ENCODE peak calls at places on chromosomes 16 and 17, in seven cellular contexts. X, J, U, M, D, N and T are unnamed samples.

GRCh38 chr16:47037396-47037745 is 63.9 kb upstream of the DNAJA2 start:
- DNase-seq in N (peak), U (no peak), D (no peak), X (no peak), M (no peak), J (no peak), T (peak)

GRCh38 chr17:35749560-35750412 is 3.3 kb downstream of the GAS2L2 start:
- DNase-seq in N (peak), J (no peak), M (no peak), D (no peak), X (no peak), U (no peak), T (no peak)

GRCh38 chr17:42132941-42133340 is 10.3 kb downstream of the HSPB9 start:
- DNase-seq in N (no peak), U (no peak), D (no peak), J (peak), M (peak), X (no peak), T (no peak)

GRCh38 chr17:66518677-66519076 is 216.3 kb downstream of the PRKCA start:
- DNase-seq in N (peak), M (no peak), D (no peak), X (no peak), U (no peak), J (no peak), T (no peak)

GRCh38 chr17:75808905-75809621 is 24.5 kb downstream of the UNK start:
- DNase-seq in U (no peak), N (no peak), J (peak), X (no peak), D (no peak), M (peak), T (peak)

GRCh38 chr17:49980703-49981197 is 11.8 kb downstream of the DLX4 start:
- DNase-seq in U (no peak), X (peak), N (peak), D (no peak), M (no peak), J (no peak), T (no peak)

GRCh38 chr16:28081391-28081790 is 17.9 kb upstream of the GSG1L start:
- DNase-seq in J (no peak), D (no peak), X (no peak), U (no peak), M (no peak), N (no peak), T (no peak)

GRCh38 chr17:10121971-10122707 is 76.3 kb downstream of the GAS7 start:
- DNase-seq in U (no peak), D (no peak), X (no peak), J (no peak), M (no peak), N (no peak), T (no peak)

GRCh38 chr16:30095166-30096078 is 591 bp downstream of the YPEL3 start:
- DNase-seq in D (no peak), U (no peak), J (no peak), M (no peak), X (no peak), N (peak), T (no peak)

GRCh38 chr16:82603784-82604411 is 22.9 kb upstream of the CDH13 start:
- DNase-seq in X (no peak), N (peak), D (peak), M (peak), U (no peak), J (peak), T (no peak)

GRCh38 chr16:56362057-56362655 is 63.2 kb downstream of the AMFR start:
- DNase-seq in U (no peak), D (no peak), X (no peak), J (no peak), M (no peak), N (no peak), T (no peak)
- TF ChIP-seq POLR2AphosphoS5 in U (no peak), D (no peak), X (no peak), J (no peak), M (no peak), N (no peak), T (no peak)

DNA sequence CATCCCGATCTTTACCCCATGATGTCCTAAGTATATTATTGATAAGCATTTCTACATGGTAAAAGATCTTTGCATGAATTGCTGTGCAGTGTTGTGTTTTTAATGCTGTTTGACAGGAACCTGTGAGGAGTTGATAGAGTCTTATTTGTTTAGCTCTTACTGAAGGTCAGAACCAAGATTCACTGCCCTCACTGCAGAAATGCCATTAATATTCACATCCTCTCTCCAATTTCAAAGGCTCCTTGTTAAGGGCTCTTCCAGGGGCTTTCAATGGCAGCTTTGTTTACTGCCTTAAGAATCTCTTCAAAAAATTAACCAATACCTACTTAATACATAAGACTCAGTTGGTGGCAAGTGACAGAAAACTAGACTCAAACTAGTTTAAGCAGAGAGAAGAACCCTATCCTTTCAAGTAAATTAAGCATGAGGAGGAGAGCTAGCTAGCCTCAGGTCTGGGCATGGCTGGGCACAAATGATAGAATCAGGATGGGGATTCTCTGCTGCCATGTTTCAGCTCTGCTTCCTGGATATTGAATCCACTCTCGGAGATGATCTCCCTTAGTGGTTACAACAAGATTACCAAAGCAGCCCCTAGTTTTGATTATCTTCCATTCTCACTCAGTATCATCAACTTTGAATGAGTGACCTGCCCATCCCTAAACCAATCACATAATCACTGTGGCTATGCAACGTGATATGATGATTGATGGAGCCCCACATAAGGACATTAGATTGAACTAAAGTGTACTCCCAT is 311.8 kb downstream of the CDH11 start:
- DNase-seq in N (peak), U (no peak), D (no peak), J (no peak), X (no peak), M (no peak), T (no peak)
- TF ChIP-seq POLR2AphosphoS5 in N (no peak), U (no peak), D (no peak), J (no peak), X (no peak), M (no peak), T (no peak)

DNA sequence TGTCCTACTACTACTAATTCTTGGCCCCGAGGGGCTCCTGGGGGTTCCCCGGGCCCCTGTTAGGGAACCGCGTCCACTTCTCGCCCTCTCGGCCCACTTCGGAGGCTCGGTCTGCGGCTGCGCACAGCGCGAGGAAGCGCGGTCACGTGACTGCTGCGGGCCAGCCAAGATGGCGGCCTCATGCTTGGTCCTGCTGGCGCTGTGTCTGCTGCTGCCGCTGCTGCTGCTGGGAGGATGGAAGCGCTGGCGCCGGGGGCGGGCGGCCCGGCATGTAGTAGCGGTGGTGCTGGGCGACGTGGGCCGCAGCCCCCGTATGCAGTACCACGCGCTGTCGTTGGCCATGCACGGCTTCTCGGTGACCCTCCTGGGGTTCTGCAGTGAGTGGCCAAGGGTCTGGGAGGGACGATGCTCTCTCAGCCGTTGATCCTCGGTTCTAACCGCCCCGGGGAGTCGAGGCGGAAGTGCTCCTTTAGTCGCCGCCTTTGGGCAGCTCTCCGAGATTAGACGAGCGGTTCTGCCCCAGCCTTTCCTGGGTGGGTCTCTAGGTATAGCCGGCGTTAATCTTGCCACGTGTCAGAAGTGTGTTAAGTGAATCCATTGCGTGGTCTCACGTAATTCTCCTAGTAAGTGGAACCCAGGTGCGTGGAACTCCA is at the start of gene ALG1:
- DNase-seq in M (peak), N (peak), J (peak), D (peak), U (peak), X (no peak), T (peak)
- TF ChIP-seq POLR2AphosphoS5 in M (peak), N (peak), J (peak), D (peak), U (peak), X (peak), T (peak)

GRCh38 chr16:4947722-4948503 is 10.2 kb upstream of the SEC14L5 start:
- DNase-seq in M (no peak), U (peak), J (no peak), D (no peak), N (peak), X (no peak), T (no peak)
- TF ChIP-seq POLR2AphosphoS5 in M (no peak), U (peak), J (no peak), D (no peak), N (no peak), X (peak), T (no peak)

DNA sequence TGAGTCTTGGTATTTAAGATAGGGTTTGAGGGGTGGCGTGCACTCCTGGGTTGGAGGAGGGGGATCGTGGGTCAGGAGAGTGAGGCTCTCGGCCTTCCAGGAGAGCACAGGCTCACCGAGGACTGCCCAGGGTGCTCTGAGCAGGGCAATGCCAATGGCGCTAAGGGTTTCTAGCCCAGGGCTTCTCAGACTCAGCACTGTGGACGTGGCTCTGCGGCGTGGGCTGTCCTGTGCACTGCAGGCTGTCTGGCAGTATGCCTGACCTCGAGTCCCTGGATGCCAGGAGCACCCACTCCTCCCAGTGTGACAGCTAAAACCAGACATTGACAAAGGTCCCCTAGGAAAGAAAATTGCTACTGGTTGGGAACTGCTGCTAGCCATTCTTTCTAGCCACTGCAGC is 37.2 kb upstream of the ENDOV start:
- DNase-seq in D (no peak), X (no peak), M (no peak), U (no peak), N (no peak), J (no peak), T (no peak)
- TF ChIP-seq POLR2AphosphoS5 in D (no peak), X (no peak), M (no peak), U (no peak), N (no peak), J (no peak), T (peak)

GRCh38 chr16:824601-825000 is 24.1 kb upstream of the GNG13 start:
- DNase-seq in J (no peak), N (no peak), X (no peak), D (no peak), M (no peak), U (no peak), T (no peak)

GRCh38 chr16:827513-827912 is 27.0 kb upstream of the GNG13 start:
- DNase-seq in M (no peak), U (no peak), D (no peak), N (no peak), X (no peak), J (no peak), T (no peak)

GRCh38 chr16:824194-824593 is 23.7 kb upstream of the GNG13 start:
- DNase-seq in D (no peak), M (no peak), J (no peak), U (no peak), X (no peak), N (no peak), T (no peak)

GRCh38 chr16:822909-823297 is 22.4 kb upstream of the GNG13 start:
- DNase-seq in N (no peak), X (no peak), U (no peak), D (no peak), M (no peak), J (no peak), T (no peak)

DNA sequence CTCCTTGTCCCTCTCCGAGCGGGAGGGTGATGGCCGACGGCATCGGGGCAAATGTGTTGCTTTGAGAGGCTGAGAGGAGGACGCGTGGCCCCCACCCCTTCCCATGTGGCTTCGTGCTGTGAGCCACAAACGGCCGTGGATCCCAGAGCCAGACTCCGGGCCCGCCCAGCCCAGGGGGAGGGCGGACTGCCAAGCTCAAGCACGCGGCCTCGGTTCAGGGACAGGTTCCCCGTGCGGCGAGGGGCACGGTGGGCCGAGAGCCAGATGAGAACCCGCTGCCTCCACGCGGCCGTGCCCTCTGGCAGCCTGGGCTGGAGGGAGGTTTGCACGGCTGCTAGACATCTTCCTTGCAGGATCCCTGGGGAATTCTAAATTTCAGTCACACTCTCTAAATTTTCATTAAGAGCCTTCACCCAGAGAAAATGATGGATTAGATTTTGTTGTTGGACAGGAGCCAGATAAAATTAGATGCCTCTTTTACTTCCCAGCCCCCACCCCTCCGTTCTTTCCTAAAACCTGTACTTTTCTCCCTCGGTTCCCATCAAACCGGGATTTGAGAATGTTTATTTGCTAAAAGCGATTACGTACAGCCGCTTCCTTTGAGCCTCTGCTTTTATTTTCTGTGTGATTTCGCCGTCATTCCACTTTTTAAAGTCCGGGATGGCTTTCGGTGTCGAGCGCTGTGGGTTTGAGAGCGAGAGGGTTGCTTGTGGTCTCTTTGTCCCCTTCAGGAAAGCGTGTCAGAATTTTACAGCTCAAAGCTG is 24.9 kb upstream of the GNG13 start:
- DNase-seq in U (no peak), M (no peak), D (no peak), N (no peak), X (no peak), J (no peak), T (no peak)
- TF ChIP-seq POLR2AphosphoS5 in U (no peak), M (no peak), D (no peak), N (no peak), X (no peak), J (no peak), T (no peak)

GRCh38 chr17:376936-377863 is 24.6 kb upstream of the RPH3AL start:
- DNase-seq in X (no peak), J (no peak), N (peak), D (no peak), U (no peak), M (no peak), T (no peak)

GRCh38 chr17:382644-383533 is 30.3 kb upstream of the RPH3AL start:
- DNase-seq in M (no peak), N (peak), X (no peak), U (no peak), D (no peak), J (peak), T (no peak)

GRCh38 chr17:378068-378467 is 25.5 kb upstream of the RPH3AL start:
- DNase-seq in D (no peak), M (no peak), N (peak), X (no peak), U (no peak), J (no peak), T (no peak)

GRCh38 chr17:381941-382643 is 29.5 kb upstream of the RPH3AL start:
- DNase-seq in X (no peak), N (no peak), D (no peak), M (no peak), J (no peak), U (no peak), T (no peak)

DNA sequence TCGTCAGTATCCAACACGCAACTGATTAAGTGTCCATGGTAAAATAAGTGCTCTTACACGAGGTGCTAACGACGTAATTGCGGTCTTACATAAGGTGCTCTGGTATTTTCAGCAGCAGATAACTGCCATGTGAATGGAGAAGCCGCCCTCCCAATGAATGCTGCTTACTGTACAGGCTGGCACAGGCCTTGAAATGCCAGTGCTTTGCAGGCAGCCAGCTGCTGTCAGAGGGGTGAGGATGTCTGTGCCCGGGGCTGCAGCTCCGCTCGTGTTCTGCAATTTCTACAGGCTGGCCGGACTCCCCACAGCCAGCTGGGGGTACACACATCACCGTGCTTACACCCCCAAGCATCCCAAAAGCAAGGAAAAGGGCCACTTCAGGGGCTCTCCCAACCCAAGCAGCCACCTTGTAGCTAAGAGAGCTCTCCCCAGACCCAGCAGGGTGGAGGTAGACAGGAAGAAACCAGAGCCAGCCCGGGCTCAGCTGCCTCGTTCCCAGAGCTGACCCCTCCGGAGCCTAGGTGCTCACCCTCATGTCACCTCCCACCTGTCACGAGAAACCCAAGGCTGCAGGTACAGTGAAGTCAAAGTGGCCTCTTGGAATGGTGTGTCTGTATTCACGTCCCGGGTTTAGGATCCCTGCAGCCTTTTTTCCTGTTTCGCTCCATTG is 27.1 kb upstream of the RPH3AL start:
- DNase-seq in J (no peak), U (no peak), N (no peak), D (no peak), M (no peak), X (no peak), T (no peak)
- TF ChIP-seq POLR2AphosphoS5 in J (no peak), U (no peak), N (no peak), D (no peak), M (no peak), X (no peak), T (no peak)